ENCODE peak calls at places on chromosomes 7 and 10, in eight cellular contexts. X is A549; D is astrocyte of the spinal cord; G is occipital lobe; N is ovary; Z is NCI-H69; E is stimulated activated CD4-positive, alpha-beta T cell treated with anti-CD3 and anti-CD28 coated beads, Interleukin-1b, Interleukin-23, amount 100 ng/mL, for 24 hours; B is activated CD4-positive, alpha-beta memory T cell treated with anti-CD3 and anti-CD28 coated beads, Interleukin-2, amount 10 ng/mL, durations not matched to agents 7 days and 5 days. W is an unnamed sample.

GRCh38 chr10:130509881-130510689 is 373.9 kb downstream of the GLRX3 start:
- DNase-seq in E (no peak), Z (no peak), G (no peak), B (no peak), N (no peak), D (no peak), X (no peak), W (no peak)

GRCh38 chr10:72083234-72084093 is 4.9 kb downstream of the SPOCK2 start:
- DNase-seq in G (no peak), N (no peak), B (no peak), Z (no peak), X (no peak), D (no peak), E (no peak), W (peak)

GRCh38 chr10:69897417-69897816 is 95.7 kb downstream of the COL13A1 start:
- DNase-seq in B (no peak), X (no peak), E (no peak), Z (no peak), N (no peak), G (no peak), D (no peak), W (no peak)

GRCh38 chr7:44796034-44796503 is 412 bp upstream of the PPIA start:
- DNase-seq in Z (peak), X (no peak), G (no peak), B (no peak), D (peak), N (no peak), E (no peak), W (no peak)

GRCh38 chr7:109246330-109247077 is 676.8 kb downstream of the DNAJB9 start:
- DNase-seq in G (no peak), E (no peak), Z (peak), N (no peak), X (peak), B (no peak), D (no peak), W (no peak)

GRCh38 chr10:44659350-44659749 is 251.8 kb upstream of the TMEM72 start:
- DNase-seq in Z (no peak), B (no peak), X (no peak), N (no peak), D (no peak), E (no peak), G (no peak), W (no peak)

GRCh38 chr7:43808410-43808809 is 49.9 kb downstream of the BLVRA start:
- DNase-seq in G (no peak), B (no peak), N (no peak), Z (no peak), D (no peak), X (no peak), E (no peak), W (no peak)

GRCh38 chr10:74738985-74739567 is 87.3 kb upstream of the KAT6B start:
- DNase-seq in E (no peak), X (peak), G (no peak), N (no peak), Z (no peak), B (peak), D (peak), W (peak)

GRCh38 chr7:55129409-55130078 is 110.7 kb downstream of the EGFR start:
- DNase-seq in Z (no peak), G (no peak), E (no peak), X (peak), N (no peak), D (peak), B (no peak), W (no peak)

GRCh38 chr7:122248472-122248871 is 56.1 kb downstream of the FEZF1 start:
- DNase-seq in X (no peak), D (no peak), G (no peak), E (no peak), B (no peak), N (no peak), Z (no peak), W (no peak)

GRCh38 chr7:46150721-46151120 is 229.6 kb upstream of the IGFBP3 start:
- DNase-seq in Z (no peak), E (no peak), B (no peak), X (no peak), N (no peak), D (no peak), G (no peak), W (no peak)

GRCh38 chr10:61304751-61305150 is 148.4 kb downstream of the TMEM26 start:
- DNase-seq in X (no peak), B (no peak), E (no peak), N (no peak), D (peak), G (no peak), Z (no peak), W (no peak)

GRCh38 chr7:94559972-94560371 is 50.4 kb downstream of the CASD1 start:
- DNase-seq in E (no peak), G (no peak), D (no peak), N (no peak), Z (no peak), B (no peak), X (peak), W (no peak)

GRCh38 chr10:52256832-52257691 is 57.0 kb upstream of the DKK1 start:
- DNase-seq in G (no peak), D (no peak), N (no peak), B (no peak), E (no peak), X (peak), Z (no peak), W (no peak)

GRCh38 chr7:33720870-33721269 is 184.5 kb upstream of the BMPER start:
- DNase-seq in G (no peak), Z (no peak), B (no peak), X (no peak), D (no peak), N (no peak), E (no peak), W (no peak)

GRCh38 chr7:116687801-116688201 is 15.8 kb downstream of the MET start:
- DNase-seq in Z (peak), X (peak), G (no peak), D (peak), N (no peak), E (no peak), B (no peak), W (no peak)

GRCh38 chr7:85426487-85426960 is 239.7 kb upstream of the SEMA3D start:
- DNase-seq in B (no peak), X (peak), E (no peak), D (peak), Z (no peak), N (no peak), G (no peak), W (no peak)

W was measured in activated CD8-positive, alpha-beta T cell treated with anti-CD3 and anti-CD28 coated beads, Interleukin-2, amount 10 ng/mL, durations not matched to agents 7 days and 5 days.